ENCODE peak calls at places on chromosomes 4 and X, in nine cellular contexts. One of them, this sample, is unnamed.

GRCh38 chrX:38649674-38650647 is 88.6 kb downstream of the TSPAN7 start:
- DNase-seq in right lobe of liver: no peak
- DNase-seq in DND-41: no peak
- DNase-seq in left lung: no peak
- DNase-seq in GM23338: no peak
- DNase-seq in HepG2: no peak
- DNase-seq in heart right ventricle: peak; percentile 14
- DNase-seq in keratinocyte: no peak
- DNase-seq in transverse colon: no peak
- DNase-seq in this sample: no peak

GRCh38 chr4:189081831-189082230 is 858.8 kb upstream of the FRG1 start:
- DNase-seq in transverse colon: no peak
- DNase-seq in right lobe of liver: no peak
- DNase-seq in GM23338: no peak
- DNase-seq in keratinocyte: no peak
- DNase-seq in HepG2: no peak
- DNase-seq in DND-41: no peak
- DNase-seq in left lung: no peak
- DNase-seq in heart right ventricle: no peak
- DNase-seq in this sample: no peak

GRCh38 chr4:1193206-1194027 is 21.0 kb upstream of the SPON2 start:
- DNase-seq in left lung: no peak
- DNase-seq in transverse colon: no peak
- DNase-seq in DND-41: peak; percentile 3
- DNase-seq in right lobe of liver: peak; percentile 48
- DNase-seq in HepG2: no peak
- DNase-seq in GM23338: no peak
- DNase-seq in keratinocyte: no peak
- DNase-seq in heart right ventricle: peak; percentile 21
- DNase-seq in this sample: peak; percentile 31

GRCh38 chrX:16853537-16853936 is 16.6 kb downstream of the RBBP7 start:
- DNase-seq in GM23338: no peak
- DNase-seq in left lung: no peak
- DNase-seq in keratinocyte: no peak
- DNase-seq in heart right ventricle: no peak
- DNase-seq in right lobe of liver: no peak
- DNase-seq in DND-41: no peak
- DNase-seq in HepG2: no peak
- DNase-seq in transverse colon: no peak
- DNase-seq in this sample: no peak

GRCh38 chr4:110055014-110055768 is 142.5 kb downstream of the EGF start:
- DNase-seq in right lobe of liver: peak; percentile 67
- DNase-seq in heart right ventricle: no peak
- DNase-seq in keratinocyte: no peak
- DNase-seq in HepG2: peak; percentile 34
- DNase-seq in GM23338: no peak
- DNase-seq in left lung: no peak
- DNase-seq in DND-41: no peak
- DNase-seq in transverse colon: no peak
- DNase-seq in this sample: peak; percentile 18

GRCh38 chrX:148500428-148501120 is at the start of gene AFF2:
- DNase-seq in GM23338: peak; percentile 55
- DNase-seq in transverse colon: no peak
- DNase-seq in DND-41: peak; percentile 77
- DNase-seq in heart right ventricle: peak; percentile 16
- DNase-seq in left lung: peak; percentile 84
- DNase-seq in right lobe of liver: peak; percentile 41
- DNase-seq in keratinocyte: no peak
- DNase-seq in HepG2: no peak
- DNase-seq in this sample: peak; percentile 9

GRCh38 chr4:174538123-174538875 is 16.0 kb upstream of the HPGD start:
- DNase-seq in heart right ventricle: no peak
- DNase-seq in left lung: no peak
- DNase-seq in right lobe of liver: no peak
- DNase-seq in keratinocyte: no peak
- DNase-seq in GM23338: no peak
- DNase-seq in DND-41: no peak
- DNase-seq in HepG2: peak; percentile 57
- DNase-seq in transverse colon: no peak
- DNase-seq in this sample: no peak

GRCh38 chr4:53196872-53197759 is 168.7 kb downstream of the SCFD2 start:
- DNase-seq in left lung: no peak
- DNase-seq in DND-41: no peak
- DNase-seq in GM23338: peak; percentile 85
- DNase-seq in heart right ventricle: no peak
- DNase-seq in HepG2: peak; percentile 65
- DNase-seq in transverse colon: no peak
- DNase-seq in right lobe of liver: no peak
- DNase-seq in keratinocyte: peak; percentile 57
- DNase-seq in this sample: peak; percentile 95

GRCh38 chrX:39491548-39492297 is 606.0 kb downstream of the BCOR start:
- DNase-seq in DND-41: no peak
- DNase-seq in heart right ventricle: no peak
- DNase-seq in GM23338: no peak
- DNase-seq in HepG2: no peak
- DNase-seq in keratinocyte: no peak
- DNase-seq in right lobe of liver: no peak
- DNase-seq in transverse colon: peak; percentile 47
- DNase-seq in left lung: no peak
- DNase-seq in this sample: no peak

GRCh38 chr4:177339794-177340374 is 30.2 kb downstream of the NEIL3 start:
- DNase-seq in HepG2: peak; percentile 29
- DNase-seq in heart right ventricle: no peak
- DNase-seq in DND-41: no peak
- DNase-seq in keratinocyte: no peak
- DNase-seq in GM23338: peak; percentile 23
- DNase-seq in transverse colon: no peak
- DNase-seq in left lung: no peak
- DNase-seq in right lobe of liver: no peak
- DNase-seq in this sample: peak; percentile 61

GRCh38 chr4:83436680-83437079 is 18.9 kb downstream of the HELQ start:
- DNase-seq in heart right ventricle: no peak
- DNase-seq in right lobe of liver: no peak
- DNase-seq in left lung: no peak
- DNase-seq in HepG2: no peak
- DNase-seq in transverse colon: no peak
- DNase-seq in keratinocyte: no peak
- DNase-seq in DND-41: no peak
- DNase-seq in GM23338: peak; percentile 6
- DNase-seq in this sample: no peak

GRCh38 chr4:83431200-83431599 is 24.4 kb downstream of the HELQ start:
- DNase-seq in left lung: no peak
- DNase-seq in right lobe of liver: no peak
- DNase-seq in transverse colon: no peak
- DNase-seq in heart right ventricle: no peak
- DNase-seq in keratinocyte: no peak
- DNase-seq in HepG2: no peak
- DNase-seq in GM23338: no peak
- DNase-seq in DND-41: no peak
- DNase-seq in this sample: no peak
- TF ChIP-seq CTCF in left lung: no peak
- TF ChIP-seq CTCF in right lobe of liver: no peak
- TF ChIP-seq CTCF in transverse colon: no peak
- TF ChIP-seq CTCF in heart right ventricle: no peak
- TF ChIP-seq CTCF in keratinocyte: no peak
- TF ChIP-seq CTCF in HepG2: no peak
- TF ChIP-seq CTCF in GM23338: no peak
- TF ChIP-seq CTCF in DND-41: no peak
- TF ChIP-seq CTCF in this sample: no peak

DNA sequence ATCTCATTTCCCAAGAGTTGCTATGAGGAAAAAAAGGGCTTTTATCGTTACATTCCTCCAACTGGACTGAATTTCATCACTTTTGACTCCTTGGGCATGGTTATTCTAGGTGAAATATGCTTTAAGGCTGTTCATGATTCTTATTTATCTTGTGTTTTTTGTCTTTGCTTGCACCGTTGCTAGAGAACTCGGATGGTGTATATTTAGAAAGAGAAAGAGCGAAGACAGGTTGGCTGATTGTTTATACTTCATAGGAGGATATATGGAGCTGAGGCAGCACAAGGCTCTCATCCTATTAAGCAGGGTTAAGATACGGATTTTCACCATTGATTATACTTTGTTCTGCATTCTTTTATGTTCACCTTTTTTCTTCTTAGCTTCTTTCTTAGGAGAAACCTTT is 94.9 kb upstream of the GEMIN8 start:
- DNase-seq in DND-41: no peak
- DNase-seq in GM23338: no peak
- DNase-seq in right lobe of liver: no peak
- DNase-seq in heart right ventricle: no peak
- DNase-seq in transverse colon: no peak
- DNase-seq in left lung: no peak
- DNase-seq in HepG2: no peak
- DNase-seq in keratinocyte: no peak
- DNase-seq in this sample: no peak
- H3K4me3 ChIP-seq in DND-41: no peak overlapping the region
- H3K4me3 ChIP-seq in GM23338: no peak overlapping the region
- H3K4me3 ChIP-seq in right lobe of liver: no peak overlapping the region
- H3K4me3 ChIP-seq in heart right ventricle: no peak overlapping the region
- H3K4me3 ChIP-seq in transverse colon: no peak overlapping the region
- H3K4me3 ChIP-seq in left lung: no peak overlapping the region
- H3K4me3 ChIP-seq in HepG2: no peak overlapping the region
- H3K4me3 ChIP-seq in keratinocyte: no peak overlapping the region
- H3K4me3 ChIP-seq in this sample: no peak overlapping the region

DNA sequence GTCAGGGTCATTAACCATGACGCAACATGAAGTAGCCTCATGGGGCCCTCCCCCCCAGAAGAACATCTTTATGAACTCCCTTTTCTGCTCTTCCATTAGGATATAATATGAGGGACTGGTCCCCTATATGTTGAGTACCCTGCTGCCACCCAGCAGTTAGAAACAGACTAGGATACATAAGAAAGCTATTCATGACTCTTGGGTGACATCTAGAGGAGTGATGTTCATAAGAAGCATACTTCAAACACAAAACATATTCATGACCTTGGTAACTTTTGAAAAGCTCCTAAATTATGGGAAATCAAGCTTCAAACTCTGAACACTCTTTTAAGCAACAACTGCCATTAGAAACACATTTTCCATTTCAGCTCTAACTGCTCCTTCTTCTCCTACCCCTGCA is 155.2 kb upstream of the SPIN4 start:
- DNase-seq in DND-41: no peak
- DNase-seq in GM23338: peak; percentile 61
- DNase-seq in right lobe of liver: no peak
- DNase-seq in heart right ventricle: no peak
- DNase-seq in keratinocyte: no peak
- DNase-seq in left lung: no peak
- DNase-seq in HepG2: peak; percentile 15
- DNase-seq in transverse colon: no peak
- DNase-seq in this sample: peak; percentile 64
- TF ChIP-seq CTCF in DND-41: peak; percentile 51
- TF ChIP-seq CTCF in GM23338: peak; percentile 49
- TF ChIP-seq CTCF in right lobe of liver: peak; percentile 38
- TF ChIP-seq CTCF in heart right ventricle: no peak
- TF ChIP-seq CTCF in keratinocyte: no peak
- TF ChIP-seq CTCF in left lung: peak; percentile 18
- TF ChIP-seq CTCF in HepG2: peak; percentile 53
- TF ChIP-seq CTCF in transverse colon: peak; percentile 10
- TF ChIP-seq CTCF in this sample: peak; percentile 39

GRCh38 chr4:16844796-16845586 is 53.5 kb downstream of the LDB2 start:
- DNase-seq in DND-41: no peak
- DNase-seq in transverse colon: no peak
- DNase-seq in left lung: no peak
- DNase-seq in right lobe of liver: no peak
- DNase-seq in GM23338: no peak
- DNase-seq in HepG2: peak; percentile 32
- DNase-seq in keratinocyte: no peak
- DNase-seq in heart right ventricle: no peak
- DNase-seq in this sample: no peak
- H3K4me3 ChIP-seq in DND-41: no peak overlapping the region
- H3K4me3 ChIP-seq in transverse colon: no peak overlapping the region
- H3K4me3 ChIP-seq in left lung: no peak overlapping the region
- H3K4me3 ChIP-seq in right lobe of liver: no peak overlapping the region
- H3K4me3 ChIP-seq in GM23338: no peak overlapping the region
- H3K4me3 ChIP-seq in HepG2: peak overlapping the region; percentile 45
- H3K4me3 ChIP-seq in keratinocyte: no peak overlapping the region
- H3K4me3 ChIP-seq in heart right ventricle: no peak overlapping the region
- H3K4me3 ChIP-seq in this sample: no peak overlapping the region

DNA sequence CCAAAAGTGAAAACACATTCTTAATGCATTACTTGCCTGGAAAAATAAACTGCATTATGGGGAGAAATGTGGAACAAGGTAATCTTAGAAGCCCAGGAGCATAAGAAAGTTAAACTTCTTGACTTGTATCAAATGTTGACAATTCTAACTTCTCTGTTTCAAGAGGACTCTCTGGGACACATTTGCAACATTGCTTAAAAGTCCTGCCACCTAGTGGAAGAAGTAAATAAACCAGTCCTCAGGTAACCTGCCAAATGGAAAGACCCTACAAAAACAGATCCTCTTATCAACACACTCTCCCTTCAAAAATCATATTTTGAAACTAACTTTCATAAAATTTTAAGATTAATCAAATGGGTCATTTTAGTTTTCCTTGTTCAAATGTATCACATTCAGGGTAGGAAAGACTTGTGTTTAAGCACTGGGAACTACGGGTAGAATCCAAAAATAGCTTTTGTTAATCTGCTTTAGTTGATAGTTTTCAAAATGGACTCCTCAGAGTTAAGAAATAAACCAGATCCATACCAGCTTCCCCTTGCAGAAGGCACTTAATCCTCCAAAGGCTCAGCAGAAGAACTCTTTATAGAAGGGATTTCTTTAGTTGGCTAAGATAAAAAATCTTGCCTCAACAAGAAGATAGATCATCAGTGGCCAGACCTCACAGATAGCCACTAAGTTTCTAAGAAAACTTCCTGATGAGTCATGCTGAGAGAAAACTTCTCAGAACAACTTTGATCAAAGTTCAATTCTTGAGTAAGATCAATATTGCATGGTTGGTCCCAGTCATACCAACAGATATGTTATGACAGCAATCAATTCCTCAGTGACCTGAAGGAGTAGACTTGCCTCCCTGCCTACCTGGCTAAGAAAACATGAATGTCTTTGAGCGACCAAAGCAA is 141.7 kb downstream of the HHIP start:
- DNase-seq in transverse colon: no peak
- DNase-seq in heart right ventricle: no peak
- DNase-seq in GM23338: peak; percentile 76
- DNase-seq in DND-41: no peak
- DNase-seq in HepG2: peak; percentile 34
- DNase-seq in keratinocyte: peak; percentile 9
- DNase-seq in left lung: no peak
- DNase-seq in right lobe of liver: no peak
- DNase-seq in this sample: peak; percentile 71
- TF ChIP-seq CTCF in transverse colon: peak; percentile 38
- TF ChIP-seq CTCF in heart right ventricle: no peak
- TF ChIP-seq CTCF in GM23338: peak; percentile 70
- TF ChIP-seq CTCF in DND-41: peak; percentile 78
- TF ChIP-seq CTCF in HepG2: peak; percentile 48
- TF ChIP-seq CTCF in keratinocyte: no peak
- TF ChIP-seq CTCF in left lung: peak; percentile 42
- TF ChIP-seq CTCF in right lobe of liver: peak; percentile 58
- TF ChIP-seq CTCF in this sample: peak; percentile 67